ENCODE peak calls at places on chromosomes 11 and 22, in seven cellular contexts. One of them, this sample, is unnamed. For H3K4me1, the result is how much of the 10 kb centered on the place peaks cover.

GRCh38 chr11:72405009-72405408 is 29.3 kb downstream of the CLPB start:
- DNase-seq in tibial nerve: no peak
- DNase-seq in right lobe of liver: no peak
- DNase-seq in suprapubic skin: no peak
- DNase-seq in CD8-positive, alpha-beta T cell: no peak
- DNase-seq in right atrium auricular region: peak
- DNase-seq in sigmoid colon: no peak
- DNase-seq in this sample: no peak

GRCh38 chr11:18844753-18845367 is 53.3 kb upstream of the PTPN5 start:
- DNase-seq in CD8-positive, alpha-beta T cell: no peak
- DNase-seq in right atrium auricular region: no peak
- DNase-seq in suprapubic skin: no peak
- DNase-seq in right lobe of liver: no peak
- DNase-seq in sigmoid colon: no peak
- DNase-seq in tibial nerve: no peak
- DNase-seq in this sample: no peak

GRCh38 chr11:35077709-35078695 is 61.0 kb upstream of the CD44 start:
- DNase-seq in right lobe of liver: no peak
- DNase-seq in suprapubic skin: no peak
- DNase-seq in tibial nerve: no peak
- DNase-seq in CD8-positive, alpha-beta T cell: no peak
- DNase-seq in sigmoid colon: no peak
- DNase-seq in right atrium auricular region: no peak
- DNase-seq in this sample: no peak

GRCh38 chr11:4862447-4863236 is 13.6 kb upstream of the OR51S1 start:
- DNase-seq in tibial nerve: no peak
- DNase-seq in right atrium auricular region: no peak
- DNase-seq in right lobe of liver: no peak
- DNase-seq in CD8-positive, alpha-beta T cell: no peak
- DNase-seq in sigmoid colon: no peak
- DNase-seq in suprapubic skin: no peak
- DNase-seq in this sample: no peak

GRCh38 chr22:36999463-36999862 is 19.8 kb downstream of the TST start:
- DNase-seq in right atrium auricular region: no peak
- DNase-seq in tibial nerve: no peak
- DNase-seq in suprapubic skin: no peak
- DNase-seq in CD8-positive, alpha-beta T cell: no peak
- DNase-seq in sigmoid colon: no peak
- DNase-seq in right lobe of liver: no peak
- DNase-seq in this sample: no peak

GRCh38 chr22:30217698-30218565 is 28.6 kb downstream of the LIF start:
- DNase-seq in sigmoid colon: no peak
- DNase-seq in right atrium auricular region: no peak
- DNase-seq in tibial nerve: no peak
- DNase-seq in CD8-positive, alpha-beta T cell: no peak
- DNase-seq in right lobe of liver: no peak
- DNase-seq in suprapubic skin: no peak
- DNase-seq in this sample: no peak

GRCh38 chr11:77127969-77128691 is at the start of gene MYO7A:
- DNase-seq in right lobe of liver: peak
- DNase-seq in CD8-positive, alpha-beta T cell: no peak
- DNase-seq in tibial nerve: no peak
- DNase-seq in suprapubic skin: no peak
- DNase-seq in right atrium auricular region: no peak
- DNase-seq in sigmoid colon: no peak
- DNase-seq in this sample: no peak

GRCh38 chr11:116224154-116224888 is 548.5 kb downstream of the BUD13 start:
- DNase-seq in CD8-positive, alpha-beta T cell: no peak
- DNase-seq in suprapubic skin: no peak
- DNase-seq in right lobe of liver: no peak
- DNase-seq in right atrium auricular region: no peak
- DNase-seq in sigmoid colon: no peak
- DNase-seq in tibial nerve: peak
- DNase-seq in this sample: no peak

GRCh38 chr11:45413156-45413833 is 127.2 kb upstream of the SYT13 start:
- DNase-seq in right atrium auricular region: no peak
- DNase-seq in right lobe of liver: no peak
- DNase-seq in tibial nerve: no peak
- DNase-seq in sigmoid colon: no peak
- DNase-seq in CD8-positive, alpha-beta T cell: no peak
- DNase-seq in suprapubic skin: no peak
- DNase-seq in this sample: no peak

GRCh38 chr11:85685131-85685819 is 720 bp downstream of the CCDC89 start:
- DNase-seq in right lobe of liver: no peak
- DNase-seq in right atrium auricular region: no peak
- DNase-seq in sigmoid colon: peak
- DNase-seq in suprapubic skin: no peak
- DNase-seq in tibial nerve: no peak
- DNase-seq in CD8-positive, alpha-beta T cell: no peak
- DNase-seq in this sample: no peak

GRCh38 chr11:8717876-8718753 is 35.5 kb downstream of the RPL27A start:
- DNase-seq in sigmoid colon: peak
- DNase-seq in tibial nerve: peak
- DNase-seq in right lobe of liver: peak
- DNase-seq in CD8-positive, alpha-beta T cell: no peak
- DNase-seq in right atrium auricular region: peak
- DNase-seq in suprapubic skin: no peak
- DNase-seq in this sample: no peak

GRCh38 chr22:20026204-20026908 is 5.4 kb downstream of the TANGO2 start:
- DNase-seq in tibial nerve: no peak
- DNase-seq in right atrium auricular region: no peak
- DNase-seq in sigmoid colon: no peak
- DNase-seq in right lobe of liver: no peak
- DNase-seq in suprapubic skin: no peak
- DNase-seq in CD8-positive, alpha-beta T cell: no peak
- DNase-seq in this sample: peak

GRCh38 chr11:2137202-2138071 is 1.8 kb downstream of the IGF2 start:
- DNase-seq in CD8-positive, alpha-beta T cell: no peak
- DNase-seq in sigmoid colon: no peak
- DNase-seq in tibial nerve: peak
- DNase-seq in right lobe of liver: no peak
- DNase-seq in suprapubic skin: no peak
- DNase-seq in right atrium auricular region: peak
- DNase-seq in this sample: no peak

GRCh38 chr22:40855960-40856512 is 403 bp downstream of the ST13 start:
- DNase-seq in suprapubic skin: no peak
- DNase-seq in CD8-positive, alpha-beta T cell: no peak
- DNase-seq in sigmoid colon: peak
- DNase-seq in tibial nerve: no peak
- DNase-seq in right atrium auricular region: no peak
- DNase-seq in right lobe of liver: no peak
- DNase-seq in this sample: no peak

GRCh38 chr11:65013130-65013691 is 749 bp upstream of the ARL2 start:
- DNase-seq in suprapubic skin: peak
- DNase-seq in right lobe of liver: peak
- DNase-seq in CD8-positive, alpha-beta T cell: peak
- DNase-seq in right atrium auricular region: peak
- DNase-seq in tibial nerve: peak
- DNase-seq in sigmoid colon: peak
- DNase-seq in this sample: no peak

GRCh38 chr11:28743101-28743550 is 634.9 kb downstream of the METTL15 start:
- DNase-seq in tibial nerve: no peak
- DNase-seq in right lobe of liver: no peak
- DNase-seq in suprapubic skin: no peak
- DNase-seq in right atrium auricular region: no peak
- DNase-seq in sigmoid colon: no peak
- DNase-seq in CD8-positive, alpha-beta T cell: no peak
- DNase-seq in this sample: no peak

GRCh38 chr22:37231406-37232139 is 12.5 kb downstream of the RAC2 start:
- DNase-seq in right lobe of liver: no peak
- DNase-seq in right atrium auricular region: no peak
- DNase-seq in CD8-positive, alpha-beta T cell: no peak
- DNase-seq in suprapubic skin: no peak
- DNase-seq in tibial nerve: no peak
- DNase-seq in sigmoid colon: no peak
- DNase-seq in this sample: no peak

GRCh38 chr11:119912214-119912613 is 183.2 kb upstream of the NECTIN1 start:
- DNase-seq in suprapubic skin: no peak
- DNase-seq in sigmoid colon: no peak
- DNase-seq in right lobe of liver: no peak
- DNase-seq in right atrium auricular region: no peak
- DNase-seq in CD8-positive, alpha-beta T cell: no peak
- DNase-seq in tibial nerve: no peak
- DNase-seq in this sample: no peak

DNA sequence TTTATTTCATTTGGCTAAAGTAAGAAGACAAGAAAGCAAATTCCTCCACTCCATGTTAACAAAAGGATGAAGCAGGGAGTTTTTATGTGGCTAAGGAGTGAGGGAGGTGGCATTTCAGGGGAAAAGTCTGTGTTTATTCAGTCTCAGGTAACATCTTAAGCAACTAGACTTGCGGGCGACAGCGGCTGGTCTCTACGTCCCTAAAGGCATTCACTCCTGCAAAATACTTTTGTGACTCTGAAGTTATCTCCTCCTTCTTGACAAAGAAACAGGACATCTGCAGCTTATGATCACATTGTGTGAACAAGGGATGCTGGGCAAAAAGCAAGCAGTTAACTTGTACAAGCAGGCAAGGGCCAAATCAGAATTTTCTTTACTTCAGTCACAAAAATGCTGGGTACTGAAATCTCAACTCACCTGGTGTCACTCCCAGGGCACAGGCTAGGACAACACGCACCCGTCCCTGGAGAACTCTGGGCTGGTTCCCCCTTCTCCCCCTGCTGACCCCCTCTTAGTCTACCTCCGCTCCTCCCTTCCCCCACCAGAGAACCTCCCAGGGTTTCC is 38.3 kb downstream of the IGLL5 start:
- DNase-seq in suprapubic skin: no peak
- DNase-seq in sigmoid colon: no peak
- DNase-seq in right lobe of liver: no peak
- DNase-seq in right atrium auricular region: no peak
- DNase-seq in CD8-positive, alpha-beta T cell: no peak
- DNase-seq in tibial nerve: no peak
- DNase-seq in this sample: no peak
- H3K4me1 ChIP-seq in suprapubic skin: under half
- H3K4me1 ChIP-seq in sigmoid colon: under half
- H3K4me1 ChIP-seq in right lobe of liver: under half
- H3K4me1 ChIP-seq in right atrium auricular region: under half
- H3K4me1 ChIP-seq in CD8-positive, alpha-beta T cell: under half
- H3K4me1 ChIP-seq in tibial nerve: under half
- H3K4me1 ChIP-seq in this sample: under half

GRCh38 chr11:126361400-126361799 is 5.9 kb downstream of the ST3GAL4 start:
- DNase-seq in right lobe of liver: no peak
- DNase-seq in CD8-positive, alpha-beta T cell: no peak
- DNase-seq in suprapubic skin: peak
- DNase-seq in sigmoid colon: peak
- DNase-seq in tibial nerve: no peak
- DNase-seq in right atrium auricular region: no peak
- DNase-seq in this sample: no peak

GRCh38 chr11:126357969-126358762 is 2.7 kb downstream of the ST3GAL4 start:
- DNase-seq in right lobe of liver: no peak
- DNase-seq in CD8-positive, alpha-beta T cell: no peak
- DNase-seq in suprapubic skin: peak
- DNase-seq in right atrium auricular region: no peak
- DNase-seq in sigmoid colon: peak
- DNase-seq in tibial nerve: no peak
- DNase-seq in this sample: no peak

GRCh38 chr11:126360049-126360446 is 4.6 kb downstream of the ST3GAL4 start:
- DNase-seq in right lobe of liver: no peak
- DNase-seq in tibial nerve: no peak
- DNase-seq in suprapubic skin: no peak
- DNase-seq in sigmoid colon: no peak
- DNase-seq in CD8-positive, alpha-beta T cell: no peak
- DNase-seq in right atrium auricular region: no peak
- DNase-seq in this sample: no peak

GRCh38 chr11:126358763-126359160 is 3.3 kb downstream of the ST3GAL4 start:
- DNase-seq in suprapubic skin: peak
- DNase-seq in right lobe of liver: no peak
- DNase-seq in right atrium auricular region: no peak
- DNase-seq in tibial nerve: no peak
- DNase-seq in CD8-positive, alpha-beta T cell: no peak
- DNase-seq in sigmoid colon: peak
- DNase-seq in this sample: no peak

DNA sequence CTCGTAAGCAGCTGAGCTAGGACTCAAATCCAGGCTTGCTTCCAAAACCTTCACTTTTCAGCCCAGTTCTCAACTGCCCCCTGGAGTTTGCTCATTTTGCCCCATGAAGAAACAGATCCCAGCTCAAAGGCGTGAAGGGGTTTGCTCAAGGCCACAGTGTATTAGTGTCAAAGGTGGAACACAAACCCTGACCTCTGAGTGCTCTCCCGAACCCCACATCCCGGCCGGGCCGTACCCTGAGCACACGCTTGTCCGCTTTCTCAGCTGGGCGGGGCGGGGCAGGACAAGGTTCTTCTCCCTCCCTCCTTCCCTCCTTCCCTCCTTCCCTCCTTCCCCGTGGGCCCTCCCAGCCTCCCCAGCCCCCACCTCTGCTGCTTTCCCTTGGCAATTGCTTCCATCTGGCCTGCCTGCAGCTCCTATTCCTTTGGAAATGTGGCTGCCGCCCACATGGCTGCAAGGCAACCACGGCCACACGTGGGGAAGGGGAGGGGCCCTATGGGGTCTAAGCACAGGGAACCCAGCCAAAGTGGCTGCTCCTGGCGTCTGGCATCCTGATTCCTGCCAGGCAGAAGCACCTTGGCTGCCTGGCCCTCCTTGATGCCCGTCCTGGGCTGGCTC is 4.1 kb downstream of the ST3GAL4 start:
- DNase-seq in suprapubic skin: peak
- DNase-seq in tibial nerve: peak
- DNase-seq in CD8-positive, alpha-beta T cell: no peak
- DNase-seq in right lobe of liver: peak
- DNase-seq in right atrium auricular region: peak
- DNase-seq in sigmoid colon: peak
- DNase-seq in this sample: peak
- TF ChIP-seq CTCF in suprapubic skin: no peak
- TF ChIP-seq CTCF in tibial nerve: no peak
- TF ChIP-seq CTCF in CD8-positive, alpha-beta T cell: no peak
- TF ChIP-seq CTCF in right lobe of liver: no peak
- TF ChIP-seq CTCF in right atrium auricular region: no peak
- TF ChIP-seq CTCF in sigmoid colon: no peak
- TF ChIP-seq CTCF in this sample: no peak

DNA sequence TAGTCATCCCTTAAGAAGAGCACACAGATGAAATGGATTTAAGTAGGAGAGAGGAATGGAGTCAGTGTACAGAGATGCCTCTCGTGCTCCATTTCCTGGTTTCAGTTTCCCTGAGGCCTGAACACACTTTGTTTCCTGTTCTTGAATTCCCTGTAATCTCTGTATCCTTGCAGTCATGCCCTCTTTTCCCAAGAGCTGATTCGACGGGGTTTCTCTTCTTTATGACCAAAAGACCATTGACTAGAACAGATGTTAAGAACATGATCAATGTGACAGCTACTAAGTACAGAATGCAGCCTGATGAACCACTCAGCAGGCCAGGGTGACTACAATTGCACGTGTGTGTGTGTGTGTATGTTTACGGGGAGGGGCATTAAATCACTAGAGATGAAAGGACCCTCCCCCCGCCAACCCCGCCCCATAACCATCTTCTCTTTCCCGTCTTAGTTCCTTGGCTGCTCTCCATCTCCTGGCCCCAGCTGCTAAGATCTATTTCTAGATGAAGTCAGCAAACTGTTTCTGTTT is 26.2 kb downstream of the SLC22A6 start:
- DNase-seq in right atrium auricular region: no peak
- DNase-seq in CD8-positive, alpha-beta T cell: no peak
- DNase-seq in sigmoid colon: peak
- DNase-seq in right lobe of liver: no peak
- DNase-seq in tibial nerve: no peak
- DNase-seq in suprapubic skin: no peak
- DNase-seq in this sample: no peak
- H3K4me1 ChIP-seq in right atrium auricular region: under half
- H3K4me1 ChIP-seq in CD8-positive, alpha-beta T cell: under half
- H3K4me1 ChIP-seq in sigmoid colon: under half
- H3K4me1 ChIP-seq in right lobe of liver: under half
- H3K4me1 ChIP-seq in tibial nerve: under half
- H3K4me1 ChIP-seq in suprapubic skin: under half
- H3K4me1 ChIP-seq in this sample: under half

GRCh38 chr11:127474735-127475134 is 474.2 kb upstream of the KIRREL3 start:
- DNase-seq in right lobe of liver: no peak
- DNase-seq in CD8-positive, alpha-beta T cell: no peak
- DNase-seq in sigmoid colon: no peak
- DNase-seq in tibial nerve: no peak
- DNase-seq in right atrium auricular region: no peak
- DNase-seq in suprapubic skin: no peak
- DNase-seq in this sample: no peak
- TF ChIP-seq CTCF in right lobe of liver: no peak
- TF ChIP-seq CTCF in CD8-positive, alpha-beta T cell: no peak
- TF ChIP-seq CTCF in sigmoid colon: no peak
- TF ChIP-seq CTCF in tibial nerve: no peak
- TF ChIP-seq CTCF in right atrium auricular region: no peak
- TF ChIP-seq CTCF in suprapubic skin: no peak
- TF ChIP-seq CTCF in this sample: no peak

This sample was measured in RWPE2.